ENCODE peak calls at places on chromosomes 12 and 14, in seven cellular contexts. Y is fibroblast of lung, E is Karpas-422, D is PC-3, C is neural progenitor cell, H is hepatocyte, A is astrocyte. X is an unnamed sample.

GRCh38 chr12:29640589-29641345 is 143.0 kb downstream of the TMTC1 start:
- DNase-seq in C (peak; percentile 57), E (no peak), A (peak; percentile 71), Y (peak; percentile 76), H (peak; percentile 74), D (peak; percentile 74), X (peak; percentile 60)

GRCh38 chr12:4918950-4919660 is 9.4 kb downstream of the KCNA1 start:
- DNase-seq in A (peak; percentile 65), D (no peak), C (no peak), E (no peak), H (no peak), Y (peak; percentile 75), X (no peak)

GRCh38 chr12:107014050-107014449 is 27.1 kb upstream of the MTERF2 start:
- DNase-seq in E (peak; percentile 46), H (peak; percentile 44), A (no peak), Y (no peak), D (peak; percentile 92), C (no peak), X (peak; percentile 41)

GRCh38 chr14:45091696-45092095 is 7.8 kb downstream of the PRPF39 start:
- DNase-seq in E (no peak), C (no peak), Y (peak; percentile 58), D (peak; percentile 32), A (peak; percentile 45), H (no peak), X (peak; percentile 30)

GRCh38 chr12:60174914-60175313 is 579.1 kb downstream of the SLC16A7 start:
- DNase-seq in Y (peak; percentile 30), H (no peak), A (peak; percentile 18), D (no peak), C (no peak), E (no peak), X (no peak)

GRCh38 chr12:111624540-111624939 is 25.4 kb upstream of the ATXN2 start:
- DNase-seq in E (no peak), A (no peak), C (no peak), H (no peak), D (peak; percentile 88), Y (no peak), X (peak; percentile 56)

GRCh38 chr12:41019461-41019860 is 168.7 kb upstream of the PDZRN4 start:
- DNase-seq in D (no peak), A (no peak), H (no peak), Y (no peak), C (no peak), E (no peak), X (no peak)

GRCh38 chr14:90301580-90302181 is 30.1 kb downstream of the NRDE2 start:
- DNase-seq in H (peak; percentile 62), D (peak; percentile 60), C (peak; percentile 15), Y (peak; percentile 59), E (peak; percentile 63), A (peak; percentile 39), X (peak; percentile 25)

GRCh38 chr12:8504351-8504750 is 9.0 kb upstream of the CLEC4D start:
- DNase-seq in D (no peak), E (no peak), Y (no peak), H (no peak), C (no peak), A (no peak), X (no peak)

GRCh38 chr12:39443704-39444234 is 849 bp upstream of the KIF21A start:
- DNase-seq in D (peak; percentile 37), A (no peak), H (peak; percentile 6), C (peak; percentile 16), E (no peak), Y (peak; percentile 14), X (peak; percentile 16)

GRCh38 chr14:53509227-53509822 is 356.2 kb upstream of the DDHD1 start:
- DNase-seq in E (no peak), D (peak; percentile 7), C (peak; percentile 9), Y (peak; percentile 70), A (peak; percentile 56), H (peak; percentile 75), X (peak; percentile 77)

GRCh38 chr14:58287607-58288042 is 10.7 kb upstream of the ARID4A start:
- DNase-seq in A (no peak), E (no peak), D (no peak), C (no peak), Y (no peak), H (no peak), X (no peak)

GRCh38 chr12:132248439-132249157 is 80.8 kb downstream of the GALNT9 start:
- DNase-seq in A (peak; percentile 22), E (no peak), H (no peak), D (peak; percentile 10), Y (peak; percentile 39), C (peak; percentile 26), X (no peak)

GRCh38 chr12:27554003-27554402 is 30.0 kb downstream of the PPFIBP1 start:
- DNase-seq in E (no peak), D (no peak), Y (no peak), C (no peak), H (no peak), A (no peak), X (no peak)
- H3K27ac ChIP-seq in E (no peak overlapping the region), D (no peak overlapping the region), Y (peak overlapping the region; percentile 76), C (no peak overlapping the region), H (peak overlapping the region; percentile 56), A (peak overlapping the region; percentile 62), X (peak overlapping the region; percentile 62)

DNA sequence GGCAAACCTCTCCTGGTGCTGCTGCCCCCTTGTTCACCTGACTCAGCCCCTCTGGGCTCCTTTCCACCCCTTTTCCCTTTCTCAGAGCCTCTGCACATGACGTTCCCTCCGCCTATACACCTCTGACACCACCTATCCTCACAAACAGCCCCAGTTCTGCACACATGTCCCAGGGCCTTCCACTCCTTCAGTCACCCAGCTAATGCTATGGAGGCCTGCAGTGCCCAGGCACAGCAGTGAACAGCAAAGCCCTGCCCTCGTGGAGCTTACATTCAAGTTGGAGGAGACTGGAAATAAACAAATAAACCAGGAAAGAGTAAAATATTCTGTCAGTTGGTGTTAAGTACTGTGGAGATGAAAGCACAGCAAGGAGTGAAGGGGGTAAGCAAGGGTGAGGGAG is 38.5 kb upstream of the MDM1 start:
- DNase-seq in Y (no peak), E (no peak), C (no peak), H (no peak), A (no peak), D (no peak), X (no peak)
- H3K79me2 ChIP-seq in Y (no peaks in the 10 kb centered on the region), E (no peaks in the 10 kb centered on the region), C (no peaks in the 10 kb centered on the region), H (no peaks in the 10 kb centered on the region), A (no peaks in the 10 kb centered on the region), D (no peaks in the 10 kb centered on the region), X (no peaks in the 10 kb centered on the region)

GRCh38 chr12:53004178-53004577 is 2.1 kb upstream of the EIF4B start:
- DNase-seq in E (peak; percentile 36), Y (peak; percentile 24), A (no peak), C (peak; percentile 56), D (peak; percentile 66), H (no peak), X (no peak)
- H3K27ac ChIP-seq in E (no peak overlapping the region), Y (no peak overlapping the region), A (no peak overlapping the region), C (peak overlapping the region; percentile 9), D (peak overlapping the region; percentile 29), H (peak overlapping the region; percentile 89), X (no peak overlapping the region)

DNA sequence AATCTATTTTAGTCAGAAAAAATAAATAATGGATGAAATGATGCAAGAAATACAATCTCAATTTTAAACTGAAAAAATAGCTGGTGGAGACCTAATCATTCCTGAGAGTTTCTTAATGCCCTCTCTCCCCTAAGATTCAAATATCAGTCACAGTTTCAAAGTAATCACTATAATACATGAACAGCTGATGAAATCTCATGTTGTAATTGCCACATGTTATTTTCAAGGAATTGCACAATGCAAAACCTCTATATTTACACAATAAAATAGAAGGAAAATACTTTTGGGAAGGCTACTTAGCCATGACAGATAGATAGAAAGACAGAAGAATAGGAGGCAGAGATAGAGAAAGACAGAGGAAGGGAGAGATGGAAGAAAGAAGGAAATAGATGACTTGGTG is 18.2 kb downstream of the IFNG-AS1 start:
- DNase-seq in D (no peak), C (no peak), E (no peak), Y (no peak), A (no peak), H (no peak), X (no peak)
- H3K79me2 ChIP-seq in D (no peaks in the 10 kb centered on the region), C (no peaks in the 10 kb centered on the region), E (no peaks in the 10 kb centered on the region), Y (no peaks in the 10 kb centered on the region), A (no peaks in the 10 kb centered on the region), H (no peaks in the 10 kb centered on the region), X (no peaks in the 10 kb centered on the region)